ENCODE peak calls at places on chromosome 20, in ten cellular contexts. One of them, this sample, is unnamed.

GRCh38 chr20:59082077-59082740 is 39.6 kb upstream of the PRELID3B start:
- DNase-seq in fibroblast of lung: peak
- DNase-seq in PC-9: peak
- DNase-seq in HCT116: peak
- DNase-seq in tibial nerve: no peak
- DNase-seq in fibroblast of pulmonary artery: peak
- DNase-seq in AG10803: peak
- DNase-seq in GM12864: no peak
- DNase-seq in mammary epithelial cell: peak
- DNase-seq in activated B cell treated with CpG ODN at 0.5 μM for 24 hours: no peak
- DNase-seq in this sample: no peak

GRCh38 chr20:49230021-49230420 is 10.8 kb downstream of the DDX27 start:
- DNase-seq in mammary epithelial cell: no peak
- DNase-seq in fibroblast of pulmonary artery: no peak
- DNase-seq in PC-9: no peak
- DNase-seq in AG10803: no peak
- DNase-seq in fibroblast of lung: no peak
- DNase-seq in GM12864: no peak
- DNase-seq in HCT116: no peak
- DNase-seq in activated B cell treated with CpG ODN at 0.5 μM for 24 hours: no peak
- DNase-seq in tibial nerve: no peak
- DNase-seq in this sample: no peak

GRCh38 chr20:137668-138131 is 4.7 kb upstream of the DEFB126 start:
- DNase-seq in AG10803: no peak
- DNase-seq in PC-9: no peak
- DNase-seq in GM12864: no peak
- DNase-seq in fibroblast of lung: no peak
- DNase-seq in HCT116: peak
- DNase-seq in tibial nerve: no peak
- DNase-seq in activated B cell treated with CpG ODN at 0.5 μM for 24 hours: no peak
- DNase-seq in mammary epithelial cell: no peak
- DNase-seq in fibroblast of pulmonary artery: no peak
- DNase-seq in this sample: no peak

GRCh38 chr20:19952392-19952791 is 64.8 kb upstream of the NAA20 start:
- DNase-seq in mammary epithelial cell: peak
- DNase-seq in AG10803: no peak
- DNase-seq in GM12864: no peak
- DNase-seq in HCT116: no peak
- DNase-seq in tibial nerve: no peak
- DNase-seq in fibroblast of lung: no peak
- DNase-seq in fibroblast of pulmonary artery: no peak
- DNase-seq in activated B cell treated with CpG ODN at 0.5 μM for 24 hours: no peak
- DNase-seq in PC-9: no peak
- DNase-seq in this sample: no peak

GRCh38 chr20:57387463-57387862 is 3.7 kb upstream of the RBM38 start:
- DNase-seq in mammary epithelial cell: no peak
- DNase-seq in fibroblast of lung: no peak
- DNase-seq in AG10803: no peak
- DNase-seq in tibial nerve: no peak
- DNase-seq in HCT116: no peak
- DNase-seq in GM12864: no peak
- DNase-seq in PC-9: no peak
- DNase-seq in fibroblast of pulmonary artery: no peak
- DNase-seq in activated B cell treated with CpG ODN at 0.5 μM for 24 hours: no peak
- DNase-seq in this sample: no peak

GRCh38 chr20:62088258-62089127 is 22.8 kb upstream of the TAF4 start:
- DNase-seq in PC-9: peak
- DNase-seq in GM12864: no peak
- DNase-seq in AG10803: peak
- DNase-seq in fibroblast of lung: peak
- DNase-seq in activated B cell treated with CpG ODN at 0.5 μM for 24 hours: no peak
- DNase-seq in HCT116: peak
- DNase-seq in mammary epithelial cell: peak
- DNase-seq in tibial nerve: no peak
- DNase-seq in fibroblast of pulmonary artery: peak
- DNase-seq in this sample: no peak

GRCh38 chr20:4261333-4262284 is 246.3 kb upstream of the RNF24 start:
- DNase-seq in mammary epithelial cell: peak
- DNase-seq in PC-9: no peak
- DNase-seq in AG10803: peak
- DNase-seq in HCT116: no peak
- DNase-seq in fibroblast of lung: peak
- DNase-seq in tibial nerve: no peak
- DNase-seq in GM12864: no peak
- DNase-seq in fibroblast of pulmonary artery: no peak
- DNase-seq in activated B cell treated with CpG ODN at 0.5 μM for 24 hours: no peak
- DNase-seq in this sample: no peak

GRCh38 chr20:57092112-57092899 is 174.1 kb downstream of the BMP7 start:
- DNase-seq in PC-9: peak
- DNase-seq in HCT116: peak
- DNase-seq in tibial nerve: peak
- DNase-seq in GM12864: no peak
- DNase-seq in activated B cell treated with CpG ODN at 0.5 μM for 24 hours: peak
- DNase-seq in fibroblast of pulmonary artery: peak
- DNase-seq in mammary epithelial cell: peak
- DNase-seq in AG10803: peak
- DNase-seq in fibroblast of lung: peak
- DNase-seq in this sample: peak

GRCh38 chr20:38725959-38726848 is 1.9 kb downstream of the SLC32A1 start:
- DNase-seq in PC-9: no peak
- DNase-seq in HCT116: no peak
- DNase-seq in fibroblast of pulmonary artery: peak
- DNase-seq in GM12864: no peak
- DNase-seq in mammary epithelial cell: no peak
- DNase-seq in AG10803: peak
- DNase-seq in activated B cell treated with CpG ODN at 0.5 μM for 24 hours: peak
- DNase-seq in fibroblast of lung: no peak
- DNase-seq in tibial nerve: no peak
- DNase-seq in this sample: peak

GRCh38 chr20:38728237-38728761 is 4.0 kb downstream of the SLC32A1 start:
- DNase-seq in AG10803: no peak
- DNase-seq in activated B cell treated with CpG ODN at 0.5 μM for 24 hours: no peak
- DNase-seq in fibroblast of lung: no peak
- DNase-seq in fibroblast of pulmonary artery: no peak
- DNase-seq in PC-9: no peak
- DNase-seq in mammary epithelial cell: no peak
- DNase-seq in tibial nerve: no peak
- DNase-seq in HCT116: no peak
- DNase-seq in GM12864: no peak
- DNase-seq in this sample: no peak

GRCh38 chr20:38725458-38725958 is 1.2 kb downstream of the SLC32A1 start:
- DNase-seq in AG10803: no peak
- DNase-seq in fibroblast of lung: no peak
- DNase-seq in GM12864: no peak
- DNase-seq in HCT116: no peak
- DNase-seq in PC-9: no peak
- DNase-seq in activated B cell treated with CpG ODN at 0.5 μM for 24 hours: no peak
- DNase-seq in tibial nerve: no peak
- DNase-seq in mammary epithelial cell: no peak
- DNase-seq in fibroblast of pulmonary artery: no peak
- DNase-seq in this sample: no peak

GRCh38 chr20:38727602-38728236 is 3.4 kb downstream of the SLC32A1 start:
- DNase-seq in GM12864: no peak
- DNase-seq in PC-9: no peak
- DNase-seq in fibroblast of lung: no peak
- DNase-seq in activated B cell treated with CpG ODN at 0.5 μM for 24 hours: peak
- DNase-seq in tibial nerve: no peak
- DNase-seq in HCT116: no peak
- DNase-seq in mammary epithelial cell: no peak
- DNase-seq in AG10803: no peak
- DNase-seq in fibroblast of pulmonary artery: no peak
- DNase-seq in this sample: no peak

DNA sequence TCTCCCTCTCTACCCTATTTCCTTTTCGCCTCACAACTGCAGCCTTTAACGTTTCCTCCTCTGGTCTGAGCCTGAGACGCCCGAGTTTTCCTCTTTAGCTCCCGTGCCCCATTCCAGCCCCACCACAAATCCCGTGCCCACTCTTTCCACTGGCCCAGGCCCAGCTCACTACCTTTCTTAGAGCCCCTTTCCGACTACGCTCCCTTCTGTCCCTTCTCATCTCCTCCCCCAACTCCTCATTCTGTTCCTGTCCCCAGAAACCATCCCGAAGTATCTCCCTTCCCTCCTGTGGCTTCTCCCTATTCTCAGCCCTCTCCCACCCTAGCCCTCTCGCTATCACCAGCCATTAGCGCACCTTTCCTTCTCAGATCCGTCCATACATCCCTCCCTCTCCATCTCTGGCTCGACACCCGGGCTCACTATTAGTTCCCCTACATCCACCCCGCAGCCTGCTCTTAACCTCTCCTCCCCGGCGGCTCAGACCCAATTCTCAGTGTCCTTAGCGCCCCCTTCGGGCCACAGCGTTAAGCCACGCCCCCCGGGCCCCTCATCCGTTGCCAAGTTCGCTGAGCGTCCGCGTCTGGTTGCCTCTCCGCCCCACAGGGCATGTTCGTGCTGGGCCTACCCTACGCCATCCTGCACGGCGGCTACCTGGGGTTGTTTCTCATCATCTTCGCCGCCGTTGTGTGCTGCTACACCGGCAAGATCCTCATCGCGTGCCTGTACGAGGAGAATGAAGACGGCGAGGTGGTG is 2.7 kb downstream of the SLC32A1 start:
- DNase-seq in PC-9: no peak
- DNase-seq in activated B cell treated with CpG ODN at 0.5 μM for 24 hours: peak
- DNase-seq in mammary epithelial cell: no peak
- DNase-seq in tibial nerve: no peak
- DNase-seq in fibroblast of lung: no peak
- DNase-seq in GM12864: no peak
- DNase-seq in HCT116: no peak
- DNase-seq in fibroblast of pulmonary artery: peak
- DNase-seq in AG10803: no peak
- DNase-seq in this sample: peak
- TF ChIP-seq CTCF in PC-9: no peak
- TF ChIP-seq CTCF in activated B cell treated with CpG ODN at 0.5 μM for 24 hours: no peak
- TF ChIP-seq CTCF in mammary epithelial cell: peak
- TF ChIP-seq CTCF in tibial nerve: no peak
- TF ChIP-seq CTCF in fibroblast of lung: no peak
- TF ChIP-seq CTCF in GM12864: peak
- TF ChIP-seq CTCF in HCT116: peak
- TF ChIP-seq CTCF in fibroblast of pulmonary artery: peak
- TF ChIP-seq CTCF in AG10803: peak
- TF ChIP-seq CTCF in this sample: no peak

DNA sequence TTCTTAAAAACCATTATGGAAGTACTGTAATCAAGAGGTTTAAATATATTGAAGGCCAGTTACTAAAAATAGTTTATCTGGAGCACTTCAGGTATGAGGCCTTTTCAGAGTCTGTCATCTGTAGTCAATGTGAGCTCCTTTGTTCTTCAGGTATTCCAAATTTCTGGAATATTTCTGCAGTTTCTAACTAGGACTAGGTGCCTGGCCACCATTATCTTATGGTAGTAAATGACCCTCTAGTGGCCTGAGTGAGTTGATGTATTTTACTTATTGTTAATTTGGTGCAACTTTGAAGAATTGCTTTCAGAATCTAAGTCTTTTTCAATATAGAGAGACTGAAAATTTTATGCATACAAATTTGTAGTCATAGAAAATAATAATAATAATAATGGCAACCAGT is 95.2 kb upstream of the FLRT3 start:
- DNase-seq in fibroblast of pulmonary artery: no peak
- DNase-seq in GM12864: no peak
- DNase-seq in AG10803: no peak
- DNase-seq in tibial nerve: no peak
- DNase-seq in activated B cell treated with CpG ODN at 0.5 μM for 24 hours: no peak
- DNase-seq in HCT116: no peak
- DNase-seq in PC-9: no peak
- DNase-seq in fibroblast of lung: no peak
- DNase-seq in mammary epithelial cell: no peak
- DNase-seq in this sample: no peak
- TF ChIP-seq CTCF in fibroblast of pulmonary artery: no peak
- TF ChIP-seq CTCF in GM12864: no peak
- TF ChIP-seq CTCF in AG10803: no peak
- TF ChIP-seq CTCF in tibial nerve: no peak
- TF ChIP-seq CTCF in activated B cell treated with CpG ODN at 0.5 μM for 24 hours: no peak
- TF ChIP-seq CTCF in HCT116: no peak
- TF ChIP-seq CTCF in PC-9: no peak
- TF ChIP-seq CTCF in fibroblast of lung: no peak
- TF ChIP-seq CTCF in mammary epithelial cell: no peak
- TF ChIP-seq CTCF in this sample: no peak

GRCh38 chr20:50980071-50980681 is 21.6 kb downstream of the MOCS3 start:
- DNase-seq in fibroblast of pulmonary artery: peak
- DNase-seq in PC-9: peak
- DNase-seq in mammary epithelial cell: peak
- DNase-seq in HCT116: no peak
- DNase-seq in tibial nerve: no peak
- DNase-seq in GM12864: no peak
- DNase-seq in AG10803: peak
- DNase-seq in activated B cell treated with CpG ODN at 0.5 μM for 24 hours: no peak
- DNase-seq in fibroblast of lung: peak
- DNase-seq in this sample: no peak

GRCh38 chr20:50980851-50981713 is 22.5 kb downstream of the MOCS3 start:
- DNase-seq in AG10803: peak
- DNase-seq in fibroblast of lung: peak
- DNase-seq in tibial nerve: no peak
- DNase-seq in activated B cell treated with CpG ODN at 0.5 μM for 24 hours: peak
- DNase-seq in mammary epithelial cell: peak
- DNase-seq in fibroblast of pulmonary artery: peak
- DNase-seq in PC-9: peak
- DNase-seq in GM12864: no peak
- DNase-seq in HCT116: peak
- DNase-seq in this sample: peak

GRCh38 chr20:50977066-50978045 is 18.7 kb downstream of the MOCS3 start:
- DNase-seq in activated B cell treated with CpG ODN at 0.5 μM for 24 hours: no peak
- DNase-seq in fibroblast of lung: no peak
- DNase-seq in fibroblast of pulmonary artery: no peak
- DNase-seq in mammary epithelial cell: no peak
- DNase-seq in GM12864: no peak
- DNase-seq in tibial nerve: no peak
- DNase-seq in AG10803: no peak
- DNase-seq in PC-9: peak
- DNase-seq in HCT116: no peak
- DNase-seq in this sample: no peak

GRCh38 chr20:50982372-50982771 is 23.8 kb downstream of the MOCS3 start:
- DNase-seq in activated B cell treated with CpG ODN at 0.5 μM for 24 hours: no peak
- DNase-seq in mammary epithelial cell: peak
- DNase-seq in fibroblast of pulmonary artery: peak
- DNase-seq in HCT116: no peak
- DNase-seq in GM12864: no peak
- DNase-seq in tibial nerve: no peak
- DNase-seq in AG10803: peak
- DNase-seq in PC-9: peak
- DNase-seq in fibroblast of lung: peak
- DNase-seq in this sample: no peak

GRCh38 chr20:50981714-50982048 is 23.1 kb downstream of the MOCS3 start:
- DNase-seq in fibroblast of lung: no peak
- DNase-seq in mammary epithelial cell: no peak
- DNase-seq in GM12864: no peak
- DNase-seq in PC-9: peak
- DNase-seq in AG10803: no peak
- DNase-seq in tibial nerve: no peak
- DNase-seq in activated B cell treated with CpG ODN at 0.5 μM for 24 hours: no peak
- DNase-seq in fibroblast of pulmonary artery: no peak
- DNase-seq in HCT116: no peak
- DNase-seq in this sample: no peak
- TF ChIP-seq CTCF in fibroblast of lung: no peak
- TF ChIP-seq CTCF in mammary epithelial cell: no peak
- TF ChIP-seq CTCF in GM12864: no peak
- TF ChIP-seq CTCF in PC-9: peak
- TF ChIP-seq CTCF in AG10803: no peak
- TF ChIP-seq CTCF in tibial nerve: no peak
- TF ChIP-seq CTCF in activated B cell treated with CpG ODN at 0.5 μM for 24 hours: peak
- TF ChIP-seq CTCF in fibroblast of pulmonary artery: no peak
- TF ChIP-seq CTCF in HCT116: no peak
- TF ChIP-seq CTCF in this sample: no peak

DNA sequence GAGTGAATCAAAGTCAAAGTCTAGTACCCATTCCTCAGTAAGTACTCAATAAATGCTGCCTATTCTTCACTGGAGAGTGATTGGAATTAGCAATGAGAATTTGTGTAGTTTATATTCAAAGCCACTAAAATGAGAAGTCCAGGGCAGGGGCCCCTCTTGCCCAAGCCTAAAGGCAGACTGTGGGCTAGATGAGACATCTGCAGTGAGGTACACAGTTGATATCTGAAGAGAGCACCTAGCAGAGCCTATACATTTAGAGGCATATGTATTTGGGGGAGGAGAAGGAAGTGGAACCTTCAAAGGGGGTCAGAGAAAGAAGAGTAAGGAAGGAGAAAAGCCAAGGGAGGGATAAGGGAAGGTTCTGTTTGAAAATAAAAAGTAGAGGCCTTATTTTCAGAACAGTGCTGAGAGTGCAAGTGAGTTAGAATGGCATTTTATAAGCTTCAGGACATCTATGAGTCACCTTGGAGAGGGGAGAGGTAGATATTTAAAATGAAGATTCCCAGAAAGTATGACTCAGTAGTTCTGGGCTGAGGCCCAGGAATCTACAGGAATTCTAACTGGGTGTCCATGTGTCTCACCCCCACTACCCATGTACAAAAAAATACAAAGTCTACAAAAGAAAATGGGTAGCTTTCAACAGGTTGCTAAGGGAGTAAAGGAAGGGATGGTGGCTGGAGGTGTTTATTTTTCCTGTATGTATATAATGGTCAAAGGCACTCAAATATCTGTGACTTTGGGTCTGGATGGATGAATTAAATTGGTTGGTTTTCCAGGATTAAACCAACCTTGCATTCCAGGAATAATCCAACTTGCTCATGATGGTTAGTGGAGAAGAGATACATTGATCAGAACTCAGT is 135.1 kb downstream of the ZFP64 start:
- DNase-seq in HCT116: peak
- DNase-seq in mammary epithelial cell: peak
- DNase-seq in GM12864: no peak
- DNase-seq in fibroblast of lung: peak
- DNase-seq in tibial nerve: no peak
- DNase-seq in PC-9: no peak
- DNase-seq in fibroblast of pulmonary artery: peak
- DNase-seq in activated B cell treated with CpG ODN at 0.5 μM for 24 hours: no peak
- DNase-seq in AG10803: peak
- DNase-seq in this sample: no peak
- TF ChIP-seq CTCF in HCT116: no peak
- TF ChIP-seq CTCF in mammary epithelial cell: no peak
- TF ChIP-seq CTCF in GM12864: no peak
- TF ChIP-seq CTCF in fibroblast of lung: no peak
- TF ChIP-seq CTCF in tibial nerve: no peak
- TF ChIP-seq CTCF in PC-9: no peak
- TF ChIP-seq CTCF in fibroblast of pulmonary artery: no peak
- TF ChIP-seq CTCF in activated B cell treated with CpG ODN at 0.5 μM for 24 hours: no peak
- TF ChIP-seq CTCF in AG10803: no peak
- TF ChIP-seq CTCF in this sample: no peak

This sample was measured in GM10248.